ENCODE peak calls at places on chromosome 21, in four cellular contexts. K, E, R and V are unnamed samples.

GRCh38 chr21:34126269-34126668 is 52.9 kb downstream of the MRPS6 start:
- DNase-seq in K (no peak), E (no peak), R (no peak), V (no peak)

GRCh38 chr21:40568756-40569155 is 278.2 kb downstream of the DSCAM start:
- DNase-seq in K (no peak), E (no peak), R (no peak), V (no peak)

GRCh38 chr21:31294691-31295090 is 49.4 kb downstream of the TIAM1 start:
- DNase-seq in K (no peak), E (no peak), R (no peak), V (no peak)

GRCh38 chr21:41769521-41769920 is 2.7 kb upstream of the RIPK4 start:
- DNase-seq in K (no peak), E (no peak), R (no peak), V (no peak)

GRCh38 chr21:15894596-15894995 is 164.8 kb downstream of the USP25 start:
- DNase-seq in K (no peak), E (no peak), R (no peak), V (no peak)

GRCh38 chr21:16176570-16176969 is 446.8 kb downstream of the USP25 start:
- DNase-seq in K (no peak), E (no peak), R (no peak), V (no peak)

GRCh38 chr21:18449586-18449985 is 46.0 kb upstream of the TMPRSS15 start:
- DNase-seq in K (no peak), E (no peak), R (no peak), V (no peak)

GRCh38 chr21:16713331-16714114 is 799.3 kb upstream of the CXADR start:
- DNase-seq in K (no peak), E (no peak), R (no peak), V (no peak)

GRCh38 chr21:38787461-38788274 is 18.1 kb upstream of the ETS2 start:
- DNase-seq in K (peak; percentile 75), E (peak; percentile 94), R (no peak), V (no peak)

GRCh38 chr21:35284199-35284598 is 235.1 kb upstream of the RUNX1 start:
- DNase-seq in K (peak; percentile 29), E (peak; percentile 16), R (peak; percentile 31), V (peak; percentile 57)

GRCh38 chr21:36321325-36322082 is 1.5 kb downstream of the MORC3 start:
- DNase-seq in K (no peak), E (peak; percentile 41), R (no peak), V (peak; percentile 32)

GRCh38 chr21:19322360-19322759 is 918.8 kb upstream of the TMPRSS15 start:
- DNase-seq in K (no peak), E (no peak), R (no peak), V (no peak)

GRCh38 chr21:15023782-15024181 is 41.0 kb downstream of the NRIP1 start:
- DNase-seq in K (no peak), E (no peak), R (no peak), V (no peak)

GRCh38 chr21:41216486-41216885 is 48.5 kb downstream of the BACE2 start:
- DNase-seq in K (no peak), E (no peak), R (no peak), V (no peak)

GRCh38 chr21:36882776-36883175 is 83.7 kb downstream of the HLCS start:
- DNase-seq in K (no peak), E (no peak), R (no peak), V (no peak)

GRCh38 chr21:39073717-39074116 is 109.5 kb downstream of the PSMG1 start:
- DNase-seq in K (no peak), E (no peak), R (no peak), V (no peak)

GRCh38 chr21:36491191-36491916 is 11.4 kb upstream of the CLDN14 start:
- DNase-seq in K (no peak), E (no peak), R (no peak), V (no peak)

GRCh38 chr21:32389337-32390015 is 3.3 kb downstream of the URB1 start:
- DNase-seq in K (no peak), E (no peak), R (no peak), V (no peak)

GRCh38 chr21:34129971-34130597 is 56.7 kb downstream of the MRPS6 start:
- DNase-seq in K (no peak), E (no peak), R (no peak), V (no peak)

GRCh38 chr21:31607791-31608190 is 51.7 kb upstream of the SOD1 start:
- DNase-seq in K (no peak), E (no peak), R (no peak), V (no peak)

GRCh38 chr21:17146426-17146825 is 366.4 kb upstream of the CXADR start:
- DNase-seq in K (no peak), E (no peak), R (no peak), V (no peak)

GRCh38 chr21:30769724-30770431 is 14.7 kb upstream of the KRTAP21-1 start:
- DNase-seq in K (no peak), E (no peak), R (no peak), V (no peak)

GRCh38 chr21:40386301-40386911 is 460.6 kb downstream of the DSCAM start:
- DNase-seq in K (peak; percentile 50), E (peak; percentile 65), R (peak; percentile 45), V (no peak)

GRCh38 chr21:14616303-14617039 is 70.4 kb upstream of the SAMSN1 start:
- DNase-seq in K (no peak), E (no peak), R (no peak), V (no peak)

GRCh38 chr21:40134731-40135492 is 267.7 kb downstream of the PCP4 start:
- DNase-seq in K (no peak), E (no peak), R (no peak), V (no peak)

GRCh38 chr21:35512321-35512720 is 463.2 kb upstream of the RUNX1 start:
- DNase-seq in K (no peak), E (no peak), R (no peak), V (no peak)

GRCh38 chr21:33318087-33318486 is 6.7 kb upstream of the IFNAR1 start:
- DNase-seq in K (no peak), E (no peak), R (no peak), V (no peak)

GRCh38 chr21:14573244-14573643 is 27.1 kb upstream of the SAMSN1 start:
- DNase-seq in K (no peak), E (no peak), R (no peak), V (no peak)

DNA sequence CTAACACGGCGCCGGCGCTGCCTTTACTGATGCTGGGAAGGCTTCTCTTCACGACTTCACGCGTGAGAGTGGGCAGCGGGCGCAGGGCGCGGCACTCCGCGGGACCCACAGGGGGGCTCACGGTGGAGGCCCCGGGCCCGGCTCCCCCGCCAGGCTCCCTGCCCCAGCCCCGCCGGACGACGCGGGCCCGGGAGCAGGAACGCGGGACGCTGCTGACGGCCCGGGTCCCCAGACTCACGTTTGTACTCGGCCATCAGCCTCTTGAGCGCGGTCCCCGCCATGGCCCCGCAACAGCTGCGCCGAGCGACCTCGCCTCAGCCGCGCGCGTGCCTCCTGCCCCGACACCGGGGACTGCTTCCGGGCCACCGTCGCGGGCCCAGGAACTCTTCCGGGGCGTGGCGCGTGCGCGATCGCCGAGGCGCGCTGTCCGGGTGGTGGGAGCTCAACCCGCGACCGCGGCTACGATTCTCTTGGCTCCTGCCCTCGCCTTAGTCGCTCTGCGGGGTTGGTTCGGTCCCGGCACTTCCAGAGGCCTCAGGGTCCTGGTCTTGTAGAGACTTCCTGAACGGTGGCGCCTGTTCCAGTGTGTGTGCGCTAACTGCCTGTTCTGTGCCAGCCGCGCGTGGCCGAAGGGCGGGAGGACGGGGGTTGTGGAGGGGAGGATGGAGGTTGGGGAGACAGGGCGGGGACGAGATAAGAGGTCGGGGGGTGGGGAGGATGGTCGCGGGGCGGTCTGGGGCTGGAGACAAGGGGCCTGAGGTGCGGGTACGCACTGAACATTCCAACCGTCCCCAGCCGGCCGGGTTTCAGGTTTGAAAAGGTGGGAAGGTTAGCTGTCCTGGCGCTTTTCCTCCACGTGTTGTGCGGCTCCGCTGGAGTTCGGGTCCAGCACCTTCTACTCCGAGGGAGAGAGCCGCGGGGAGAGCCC is at the start of gene UBE2G2:
- DNase-seq in K (peak; percentile 70), E (peak; percentile 77), R (peak; percentile 82), V (peak; percentile 83)
- TF ChIP-seq POLR2A in K (no peak), E (peak; percentile 71), R (peak; percentile 83), V (peak; percentile 57)

DNA sequence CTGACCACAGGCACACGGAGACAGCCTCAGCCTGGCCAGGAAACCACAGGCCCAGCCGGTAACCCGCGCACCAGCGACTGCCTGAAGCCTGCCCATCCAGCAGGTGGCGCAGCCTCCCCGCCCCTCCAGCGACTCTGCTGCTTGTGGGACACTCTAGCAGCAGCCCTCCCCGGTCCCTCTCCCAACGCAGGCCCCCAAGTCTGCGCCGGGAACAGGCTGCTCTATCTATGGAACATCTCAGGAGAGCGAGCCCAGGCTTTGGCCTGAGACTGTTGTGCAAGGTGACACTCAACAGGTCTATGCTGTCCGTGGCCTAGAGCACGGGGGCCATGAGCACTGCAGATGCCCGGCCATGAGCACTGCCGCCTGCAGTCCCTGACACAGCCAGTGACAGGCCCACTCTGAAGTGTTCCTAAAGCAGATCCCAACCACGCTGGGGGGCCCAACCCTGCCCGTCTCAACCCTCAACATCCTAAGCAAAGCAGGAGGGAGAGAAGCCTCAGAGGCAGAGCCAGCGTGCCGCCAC is 28.4 kb downstream of the WDR4 start:
- DNase-seq in K (no peak), E (no peak), R (no peak), V (no peak)
- TF ChIP-seq POLR2A in K (no peak), E (no peak), R (no peak), V (no peak)

DNA sequence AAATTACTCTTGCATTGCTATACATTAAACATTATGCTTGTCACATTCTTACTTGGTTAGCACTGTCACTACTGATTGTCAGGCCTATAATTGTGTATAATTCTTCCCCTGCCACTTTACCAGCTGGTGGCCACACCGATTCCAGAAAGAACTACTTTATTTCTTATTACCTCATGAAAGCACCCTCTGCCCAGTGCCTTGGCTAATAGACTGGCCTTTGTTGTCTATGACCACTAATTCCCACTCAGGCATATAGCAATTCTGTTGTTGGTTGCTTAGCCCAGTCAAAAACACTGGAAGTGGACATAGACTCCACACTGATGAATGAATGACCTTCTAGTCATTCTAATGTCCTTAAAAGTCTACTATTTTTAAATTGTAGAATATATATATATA is 35.6 kb downstream of the MRPL39 start:
- DNase-seq in K (no peak), E (no peak), R (no peak), V (no peak)
- TF ChIP-seq POLR2A in K (no peak), E (no peak), R (no peak), V (no peak)

DNA sequence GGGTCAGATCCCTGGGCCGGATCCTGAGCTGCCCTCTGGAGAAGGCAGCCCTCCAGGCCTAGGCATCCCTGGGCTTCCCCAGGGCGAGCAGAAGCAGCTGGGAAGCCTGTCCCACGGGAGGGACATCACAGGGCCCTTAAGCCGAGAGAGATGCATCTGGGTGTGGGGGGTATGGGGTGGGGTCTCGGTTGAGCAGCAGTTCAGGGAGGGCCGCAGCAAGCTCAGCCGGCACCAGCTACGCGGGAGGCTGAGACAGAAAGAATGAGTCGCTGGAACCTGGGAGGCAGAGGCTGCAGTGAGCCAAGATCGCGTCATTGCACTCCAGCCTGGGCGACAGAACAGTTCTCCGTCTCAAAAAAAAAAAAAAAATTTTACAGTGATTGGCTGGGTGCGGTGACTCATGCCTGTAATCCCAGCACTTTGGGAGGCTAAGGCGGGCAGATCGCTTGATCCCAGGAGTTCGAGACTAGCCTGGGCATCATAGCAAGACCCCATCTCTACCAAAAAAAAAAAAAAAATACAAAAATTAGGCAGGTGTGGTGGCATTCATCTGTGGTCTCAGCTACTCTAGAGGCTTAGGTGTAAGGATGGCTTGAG is 37.7 kb downstream of the RRP1 start:
- DNase-seq in K (no peak), E (no peak), R (peak; percentile 45), V (no peak)
- TF ChIP-seq POLR2A in K (no peak), E (no peak), R (no peak), V (no peak)

GRCh38 chr21:25907573-25908275 is 173.0 kb downstream of the GABPA start:
- DNase-seq in K (no peak), E (no peak), R (no peak), V (no peak)
- TF ChIP-seq POLR2A in K (no peak), E (no peak), R (no peak), V (no peak)

GRCh38 chr21:45981154-45981606 is 390 bp upstream of the COL6A1 start:
- DNase-seq in K (peak; percentile 76), E (peak; percentile 82), R (peak; percentile 89), V (peak; percentile 88)
- TF ChIP-seq POLR2A in K (no peak), E (peak; percentile 34), R (peak; percentile 77), V (peak; percentile 64)

GRCh38 chr21:28979092-28979491 is 13.6 kb downstream of the LTN1 start:
- DNase-seq in K (no peak), E (no peak), R (no peak), V (no peak)
- TF ChIP-seq POLR2A in K (no peak), E (no peak), R (no peak), V (no peak)